ENCODE peak calls at places on chromosomes 11 and 22, in five cellular contexts. One of them, this sample, is unnamed.

GRCh38 chr11:72637926-72638325 is 36.3 kb downstream of the PDE2A start:
- DNase-seq in A549: no peak
- DNase-seq in HEK293T: no peak
- DNase-seq in pulmonary artery endothelial cell: no peak
- DNase-seq in kidney epithelial cell: no peak
- DNase-seq in this sample: no peak

GRCh38 chr11:43690929-43691328 is 10.4 kb downstream of the HSD17B12 start:
- DNase-seq in A549: no peak
- DNase-seq in HEK293T: no peak
- DNase-seq in pulmonary artery endothelial cell: no peak
- DNase-seq in kidney epithelial cell: no peak
- DNase-seq in this sample: no peak

GRCh38 chr11:68051191-68052136 is 12.6 kb downstream of the TCIRG1 start:
- DNase-seq in A549: peak
- DNase-seq in HEK293T: no peak
- DNase-seq in pulmonary artery endothelial cell: no peak
- DNase-seq in kidney epithelial cell: no peak
- DNase-seq in this sample: no peak

GRCh38 chr11:45543808-45544422 is 121.5 kb downstream of the CHST1 start:
- DNase-seq in A549: no peak
- DNase-seq in HEK293T: peak
- DNase-seq in pulmonary artery endothelial cell: no peak
- DNase-seq in kidney epithelial cell: no peak
- DNase-seq in this sample: no peak

GRCh38 chr11:125588505-125588904 is 4.1 kb upstream of the STT3A start:
- DNase-seq in A549: no peak
- DNase-seq in HEK293T: no peak
- DNase-seq in pulmonary artery endothelial cell: no peak
- DNase-seq in kidney epithelial cell: no peak
- DNase-seq in this sample: no peak

GRCh38 chr22:30906946-30907345 is 61.6 kb downstream of the MORC2 start:
- DNase-seq in A549: no peak
- DNase-seq in HEK293T: no peak
- DNase-seq in pulmonary artery endothelial cell: no peak
- DNase-seq in kidney epithelial cell: no peak
- DNase-seq in this sample: no peak

GRCh38 chr11:14373941-14374646 is 15.1 kb upstream of the RRAS2 start:
- DNase-seq in A549: no peak
- DNase-seq in HEK293T: no peak
- DNase-seq in pulmonary artery endothelial cell: no peak
- DNase-seq in kidney epithelial cell: no peak
- DNase-seq in this sample: no peak

GRCh38 chr11:7672960-7673723 is at the start of gene CYB5R2:
- DNase-seq in A549: peak
- DNase-seq in HEK293T: no peak
- DNase-seq in pulmonary artery endothelial cell: no peak
- DNase-seq in kidney epithelial cell: no peak
- DNase-seq in this sample: no peak

GRCh38 chr22:40238425-40239344 is 61.0 kb downstream of the TNRC6B start:
- DNase-seq in A549: peak
- DNase-seq in HEK293T: no peak
- DNase-seq in pulmonary artery endothelial cell: peak
- DNase-seq in kidney epithelial cell: peak
- DNase-seq in this sample: peak

GRCh38 chr22:50192825-50193204 is 7.1 kb downstream of the TRABD start:
- DNase-seq in A549: no peak
- DNase-seq in HEK293T: no peak
- DNase-seq in pulmonary artery endothelial cell: no peak
- DNase-seq in kidney epithelial cell: no peak
- DNase-seq in this sample: no peak

This sample was measured in stimulated activated naive CD4-positive, alpha-beta T cell treated with Interleukin-2 at 50 U/mL for 16 hours.